ENCODE peak calls at places on chromosomes 1 and 21, in four cellular contexts. One of them, this sample, is unnamed.

GRCh38 chr1:98698625-98699024 is 37.1 kb downstream of the SNX7 start:
- DNase-seq in neuronal stem cell: no peak
- DNase-seq in colonic mucosa: no peak
- DNase-seq in uterus: no peak
- DNase-seq in this sample: no peak

GRCh38 chr21:46211786-46212720 is 16.5 kb downstream of the LSS start:
- DNase-seq in colonic mucosa: no peak
- DNase-seq in uterus: peak; percentile 10
- DNase-seq in neuronal stem cell: no peak
- DNase-seq in this sample: peak; percentile 41

GRCh38 chr1:17680335-17680734 is 74.8 kb upstream of the ACTL8 start:
- DNase-seq in uterus: no peak
- DNase-seq in neuronal stem cell: no peak
- DNase-seq in colonic mucosa: no peak
- DNase-seq in this sample: no peak

GRCh38 chr1:14413809-14414208 is 184.7 kb upstream of the KAZN start:
- DNase-seq in colonic mucosa: no peak
- DNase-seq in uterus: no peak
- DNase-seq in neuronal stem cell: no peak
- DNase-seq in this sample: no peak

GRCh38 chr1:30525631-30525979 is 197.8 kb downstream of the MATN1 start:
- DNase-seq in colonic mucosa: no peak
- DNase-seq in neuronal stem cell: no peak
- DNase-seq in uterus: no peak
- DNase-seq in this sample: no peak

GRCh38 chr1:156645666-156646065 is 3.7 kb downstream of the BCAN start:
- DNase-seq in neuronal stem cell: no peak
- DNase-seq in colonic mucosa: no peak
- DNase-seq in uterus: no peak
- DNase-seq in this sample: no peak

GRCh38 chr1:185045793-185046441 is 559 bp downstream of the RNF2 start:
- DNase-seq in neuronal stem cell: peak; percentile 44
- DNase-seq in uterus: peak; percentile 24
- DNase-seq in colonic mucosa: peak; percentile 53
- DNase-seq in this sample: no peak

GRCh38 chr1:151502859-151503509 is 8.2 kb upstream of the CGN start:
- DNase-seq in uterus: no peak
- DNase-seq in neuronal stem cell: no peak
- DNase-seq in colonic mucosa: peak; percentile 25
- DNase-seq in this sample: no peak

GRCh38 chr1:205783904-205784303 is 8.6 kb upstream of the RAB29 start:
- DNase-seq in colonic mucosa: no peak
- DNase-seq in uterus: no peak
- DNase-seq in neuronal stem cell: no peak
- DNase-seq in this sample: no peak

GRCh38 chr1:90721210-90722194 is 4.4 kb upstream of the BARHL2 start:
- DNase-seq in neuronal stem cell: no peak
- DNase-seq in uterus: no peak
- DNase-seq in colonic mucosa: peak; percentile 62
- DNase-seq in this sample: no peak

GRCh38 chr1:36083635-36084501 is at the start of gene TEKT2:
- DNase-seq in colonic mucosa: no peak
- DNase-seq in neuronal stem cell: peak; percentile 89
- DNase-seq in uterus: no peak
- DNase-seq in this sample: no peak

GRCh38 chr1:218315638-218316037 is 29.5 kb upstream of the TGFB2 start:
- DNase-seq in uterus: no peak
- DNase-seq in neuronal stem cell: no peak
- DNase-seq in colonic mucosa: no peak
- DNase-seq in this sample: no peak

GRCh38 chr1:32289256-32289655 is 2.6 kb upstream of the HDAC1 start:
- DNase-seq in colonic mucosa: no peak
- DNase-seq in neuronal stem cell: no peak
- DNase-seq in uterus: no peak
- DNase-seq in this sample: peak; percentile 24

GRCh38 chr1:198001776-198002408 is 84.7 kb downstream of the LHX9 start:
- DNase-seq in neuronal stem cell: no peak
- DNase-seq in colonic mucosa: no peak
- DNase-seq in uterus: no peak
- DNase-seq in this sample: no peak

GRCh38 chr1:29197590-29197924 is 15.9 kb upstream of the SRSF4 start:
- DNase-seq in colonic mucosa: peak; percentile 52
- DNase-seq in uterus: no peak
- DNase-seq in neuronal stem cell: no peak
- DNase-seq in this sample: no peak

GRCh38 chr1:33015216-33015615 is 21.5 kb downstream of the AK2 start:
- DNase-seq in colonic mucosa: no peak
- DNase-seq in uterus: no peak
- DNase-seq in neuronal stem cell: no peak
- DNase-seq in this sample: no peak

GRCh38 chr1:69403911-69404310 is 163.8 kb upstream of the LRRC7 start:
- DNase-seq in colonic mucosa: no peak
- DNase-seq in uterus: no peak
- DNase-seq in neuronal stem cell: no peak
- DNase-seq in this sample: no peak

GRCh38 chr1:212162635-212163034 is 122.6 kb upstream of the PPP2R5A start:
- DNase-seq in uterus: peak; percentile 53
- DNase-seq in neuronal stem cell: no peak
- DNase-seq in colonic mucosa: no peak
- DNase-seq in this sample: no peak

GRCh38 chr1:212186427-212187207 is 98.6 kb upstream of the PPP2R5A start:
- DNase-seq in neuronal stem cell: no peak
- DNase-seq in colonic mucosa: peak; percentile 52
- DNase-seq in uterus: no peak
- DNase-seq in this sample: peak; percentile 18

GRCh38 chr1:10678395-10678794 is 118.1 kb downstream of the CASZ1 start:
- DNase-seq in uterus: no peak
- DNase-seq in neuronal stem cell: no peak
- DNase-seq in colonic mucosa: no peak
- DNase-seq in this sample: no peak

GRCh38 chr1:66999640-67000400 is 54.1 kb downstream of the SLC35D1 start:
- DNase-seq in neuronal stem cell: no peak
- DNase-seq in colonic mucosa: no peak
- DNase-seq in uterus: no peak
- DNase-seq in this sample: no peak

GRCh38 chr1:156560585-156561163 is 11.7 kb downstream of the IQGAP3 start:
- DNase-seq in uterus: no peak
- DNase-seq in colonic mucosa: no peak
- DNase-seq in neuronal stem cell: no peak
- DNase-seq in this sample: no peak

GRCh38 chr1:214515544-214516433 is 35.6 kb downstream of the PTPN14 start:
- DNase-seq in uterus: no peak
- DNase-seq in colonic mucosa: no peak
- DNase-seq in neuronal stem cell: no peak
- DNase-seq in this sample: no peak

GRCh38 chr21:41578083-41578482 is 70.1 kb upstream of the TMPRSS2 start:
- DNase-seq in colonic mucosa: no peak
- DNase-seq in neuronal stem cell: no peak
- DNase-seq in uterus: no peak
- DNase-seq in this sample: no peak

GRCh38 chr1:14095001-14095400 is 395.0 kb downstream of the PRDM2 start:
- DNase-seq in neuronal stem cell: peak; percentile 3
- DNase-seq in colonic mucosa: no peak
- DNase-seq in uterus: no peak
- DNase-seq in this sample: no peak

GRCh38 chr1:11207898-11208611 is 18.9 kb downstream of the ANGPTL7 start:
- DNase-seq in neuronal stem cell: no peak
- DNase-seq in colonic mucosa: no peak
- DNase-seq in uterus: peak; percentile 52
- DNase-seq in this sample: no peak

GRCh38 chr1:228030451-228031201 is 23.8 kb downstream of the WNT3A start:
- DNase-seq in uterus: no peak
- DNase-seq in colonic mucosa: no peak
- DNase-seq in neuronal stem cell: no peak
- DNase-seq in this sample: no peak

GRCh38 chr21:28311776-28312175 is 680.9 kb downstream of the LTN1 start:
- DNase-seq in neuronal stem cell: no peak
- DNase-seq in colonic mucosa: no peak
- DNase-seq in uterus: no peak
- DNase-seq in this sample: no peak

GRCh38 chr1:244280859-244281258 is 170.8 kb downstream of the ADSS2 start:
- DNase-seq in neuronal stem cell: no peak
- DNase-seq in uterus: no peak
- DNase-seq in colonic mucosa: no peak
- DNase-seq in this sample: no peak

GRCh38 chr1:175237389-175237788 is 44.8 kb upstream of the KIAA0040 start:
- DNase-seq in neuronal stem cell: no peak
- DNase-seq in uterus: no peak
- DNase-seq in colonic mucosa: no peak
- DNase-seq in this sample: no peak

GRCh38 chr1:168243200-168243599 is 17.4 kb downstream of the SFT2D2 start:
- DNase-seq in neuronal stem cell: no peak
- DNase-seq in uterus: no peak
- DNase-seq in colonic mucosa: no peak
- DNase-seq in this sample: no peak

GRCh38 chr1:45668526-45668925 is 17.8 kb downstream of the GPBP1L1 start:
- DNase-seq in uterus: no peak
- DNase-seq in neuronal stem cell: no peak
- DNase-seq in colonic mucosa: no peak
- DNase-seq in this sample: no peak

GRCh38 chr1:204491653-204492052 is 3.0 kb downstream of the PIK3C2B start:
- DNase-seq in colonic mucosa: no peak
- DNase-seq in neuronal stem cell: no peak
- DNase-seq in uterus: no peak
- DNase-seq in this sample: no peak
- H3K27ac ChIP-seq in colonic mucosa: no peak overlapping the region
- H3K27ac ChIP-seq in neuronal stem cell: no peak overlapping the region
- H3K27ac ChIP-seq in uterus: peak overlapping the region; percentile 87
- H3K27ac ChIP-seq in this sample: no peak overlapping the region

GRCh38 chr1:6470132-6471085 is 4.4 kb upstream of the TNFRSF25 start:
- DNase-seq in colonic mucosa: no peak
- DNase-seq in uterus: no peak
- DNase-seq in neuronal stem cell: no peak
- DNase-seq in this sample: no peak

GRCh38 chr1:6472391-6472790 is 6.4 kb upstream of the TNFRSF25 start:
- DNase-seq in neuronal stem cell: no peak
- DNase-seq in colonic mucosa: peak; percentile 66
- DNase-seq in uterus: no peak
- DNase-seq in this sample: no peak

GRCh38 chr1:6473156-6473555 is 7.2 kb upstream of the TNFRSF25 start:
- DNase-seq in colonic mucosa: no peak
- DNase-seq in neuronal stem cell: no peak
- DNase-seq in uterus: no peak
- DNase-seq in this sample: no peak

GRCh38 chr1:6471969-6472368 is 6.0 kb upstream of the TNFRSF25 start:
- DNase-seq in uterus: no peak
- DNase-seq in colonic mucosa: peak; percentile 89
- DNase-seq in neuronal stem cell: no peak
- DNase-seq in this sample: peak; percentile 65

DNA sequence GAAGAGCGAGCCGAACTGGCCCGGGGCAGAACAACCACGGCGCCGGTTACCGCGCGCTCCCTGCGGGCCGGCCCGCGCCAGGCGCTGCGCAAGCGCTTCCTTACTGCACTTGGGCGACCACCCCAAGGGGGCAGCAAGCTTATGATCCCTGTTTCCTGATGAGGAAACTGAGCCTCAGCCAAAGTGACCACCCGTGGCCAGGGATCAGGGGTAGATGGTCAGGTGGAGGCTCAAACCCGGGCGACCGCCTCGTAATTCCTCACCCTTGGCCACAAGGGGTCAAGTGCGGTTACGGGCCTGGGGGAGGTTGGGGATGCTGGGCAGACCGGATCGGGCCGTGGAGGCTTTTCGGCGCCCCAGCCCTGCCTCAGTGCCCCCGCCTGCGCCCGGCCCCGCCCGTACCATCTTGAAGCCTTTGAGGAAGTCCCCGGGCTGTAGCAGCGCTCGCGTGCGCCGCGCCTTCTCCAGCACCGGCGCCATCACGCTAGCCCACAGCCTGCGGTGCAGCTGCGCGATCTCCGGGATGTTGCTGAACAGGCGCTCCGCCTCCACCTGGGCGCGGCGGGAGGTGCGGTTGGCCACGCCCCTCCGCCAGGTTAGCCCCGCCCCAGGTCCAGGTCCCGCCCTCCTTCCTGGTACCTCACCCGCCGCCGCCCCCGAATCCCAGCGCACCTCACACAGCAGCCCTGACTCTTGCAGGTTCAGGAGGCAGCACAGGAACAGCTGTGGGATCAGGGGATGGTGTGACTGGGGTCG is 5.3 kb upstream of the TNFRSF25 start:
- DNase-seq in neuronal stem cell: no peak
- DNase-seq in uterus: no peak
- DNase-seq in colonic mucosa: peak; percentile 91
- DNase-seq in this sample: no peak
- H3K27ac ChIP-seq in neuronal stem cell: no peak overlapping the region
- H3K27ac ChIP-seq in uterus: no peak overlapping the region
- H3K27ac ChIP-seq in colonic mucosa: peak overlapping the region; percentile 95
- H3K27ac ChIP-seq in this sample: peak overlapping the region; percentile 61

GRCh38 chr21:37606549-37606948 is 240.0 kb downstream of the DYRK1A start:
- DNase-seq in colonic mucosa: no peak
- DNase-seq in neuronal stem cell: no peak
- DNase-seq in uterus: no peak
- DNase-seq in this sample: no peak
- H3K27ac ChIP-seq in colonic mucosa: no peak overlapping the region
- H3K27ac ChIP-seq in neuronal stem cell: no peak overlapping the region
- H3K27ac ChIP-seq in uterus: no peak overlapping the region
- H3K27ac ChIP-seq in this sample: no peak overlapping the region

DNA sequence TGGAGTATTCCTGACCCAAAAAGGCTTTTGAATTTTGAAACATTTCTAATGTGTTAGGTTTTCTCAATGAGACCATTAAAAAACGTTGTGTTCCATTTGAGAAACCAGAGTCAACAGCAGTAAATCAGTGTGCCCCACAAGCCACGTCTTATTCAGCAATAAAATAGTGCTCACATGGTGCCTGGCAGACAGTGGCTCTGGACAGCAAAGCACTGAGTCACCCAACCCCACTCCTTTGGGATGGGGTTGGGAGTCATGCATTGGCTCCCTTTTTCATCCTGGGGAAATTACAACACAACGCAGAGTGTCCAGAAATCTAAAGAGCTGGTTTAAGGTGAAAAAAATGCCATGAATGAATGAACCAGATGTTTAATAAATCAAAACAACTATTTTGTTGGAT is 46.5 kb downstream of the KCNJ15 start:
- DNase-seq in colonic mucosa: no peak
- DNase-seq in uterus: peak; percentile 59
- DNase-seq in neuronal stem cell: no peak
- DNase-seq in this sample: peak; percentile 71
- H3K27ac ChIP-seq in colonic mucosa: no peak overlapping the region
- H3K27ac ChIP-seq in uterus: no peak overlapping the region
- H3K27ac ChIP-seq in neuronal stem cell: no peak overlapping the region
- H3K27ac ChIP-seq in this sample: peak overlapping the region; percentile 63

DNA sequence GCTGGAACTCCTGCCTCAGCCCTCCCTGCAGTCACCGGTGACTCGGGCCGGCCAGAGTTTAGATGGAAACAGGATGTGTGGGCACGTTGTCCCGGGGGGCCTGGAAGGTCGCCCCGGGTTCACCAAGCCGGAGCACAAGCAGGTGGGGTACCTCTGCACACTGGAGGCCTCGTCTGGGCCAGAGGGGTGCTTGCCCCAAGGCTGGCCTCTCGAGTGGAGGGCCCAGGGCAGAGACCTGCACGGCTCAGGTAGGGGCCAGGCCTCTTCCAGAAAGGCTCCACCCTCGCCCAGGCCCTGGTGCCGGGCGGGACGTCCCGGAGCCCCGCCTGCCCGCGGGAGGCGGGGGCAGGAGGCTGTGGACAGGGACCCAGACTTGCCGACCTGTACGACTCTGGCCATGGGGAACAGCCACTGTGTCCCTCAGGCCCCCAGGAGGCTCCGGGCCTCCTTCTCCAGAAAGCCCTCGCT is at the start of gene PLEKHN1:
- DNase-seq in uterus: no peak
- DNase-seq in neuronal stem cell: no peak
- DNase-seq in colonic mucosa: peak; percentile 62
- DNase-seq in this sample: no peak
- H3K27ac ChIP-seq in uterus: peak within 1 kb of the TSS; percentile 8
- H3K27ac ChIP-seq in neuronal stem cell: no peak within 1 kb of the TSS
- H3K27ac ChIP-seq in colonic mucosa: peak within 1 kb of the TSS; percentile 55
- H3K27ac ChIP-seq in this sample: peak within 1 kb of the TSS; percentile 99

This sample was measured in epithelial cell of prostate.